ENCODE peak calls at places on chromosome 19, in nine cellular contexts. O, Z, N, W, U, H, I, Q and P are unnamed samples.

GRCh38 chr19:31152906-31153305 is 196.3 kb downstream of the TSHZ3 start:
- DNase-seq in O (no peak), Z (no peak), N (peak), W (no peak), U (no peak), H (no peak), I (no peak), Q (no peak), P (no peak)

GRCh38 chr19:14103310-14103709 is 12.8 kb upstream of the SAMD1 start:
- DNase-seq in O (no peak), Z (no peak), N (no peak), W (no peak), U (no peak), H (no peak), I (no peak), Q (no peak), P (peak)

GRCh38 chr19:30070970-30071632 is 129.1 kb downstream of the URI1 start:
- DNase-seq in O (no peak), Z (no peak), N (no peak), W (no peak), U (no peak), H (peak), I (no peak), Q (no peak), P (no peak)

GRCh38 chr19:42176649-42176989 is 40.9 kb downstream of the DEDD2 start:
- DNase-seq in O (no peak), Z (peak), N (peak), W (peak), U (no peak), H (peak), I (no peak), Q (no peak), P (no peak)

GRCh38 chr19:12665646-12666304 is 767 bp downstream of the MAN2B1 start:
- DNase-seq in O (no peak), Z (no peak), N (peak), W (no peak), U (peak), H (no peak), I (no peak), Q (no peak), P (no peak)

GRCh38 chr19:41223431-41224234 is 4.6 kb downstream of the AXL start:
- DNase-seq in O (peak), Z (peak), N (peak), W (peak), U (no peak), H (no peak), I (peak), Q (peak), P (no peak)

GRCh38 chr19:34265221-34265650 is 10.9 kb downstream of the GARRE1 start:
- DNase-seq in O (no peak), Z (no peak), N (no peak), W (peak), U (no peak), H (no peak), I (no peak), Q (no peak), P (no peak)

GRCh38 chr19:58021541-58022282 is 12.1 kb upstream of the ZSCAN1 start:
- DNase-seq in O (peak), Z (peak), N (peak), W (peak), U (no peak), H (peak), I (no peak), Q (no peak), P (peak)

GRCh38 chr19:8373867-8374813 is 10.2 kb downstream of the ANGPTL4 start:
- DNase-seq in O (no peak), Z (no peak), N (no peak), W (no peak), U (no peak), H (peak), I (no peak), Q (no peak), P (no peak)

GRCh38 chr19:13082192-13083007 is 20.3 kb downstream of the LYL1 start:
- DNase-seq in O (peak), Z (peak), N (peak), W (peak), U (no peak), H (peak), I (peak), Q (no peak), P (no peak)

GRCh38 chr19:46081928-46082727 is 41.3 kb upstream of the IGFL4 start:
- DNase-seq in O (peak), Z (peak), N (peak), W (peak), U (peak), H (peak), I (peak), Q (peak), P (peak)

GRCh38 chr19:55346725-55347441 is 7.2 kb downstream of the KMT5C start:
- DNase-seq in O (no peak), Z (no peak), N (no peak), W (no peak), U (no peak), H (no peak), I (no peak), Q (no peak), P (no peak)

GRCh38 chr19:55347442-55348009 is 7.0 kb downstream of the COX6B2 start:
- DNase-seq in O (no peak), Z (no peak), N (no peak), W (no peak), U (no peak), H (no peak), I (no peak), Q (no peak), P (no peak)

GRCh38 chr19:55345101-55345817 is 5.6 kb downstream of the KMT5C start:
- DNase-seq in O (no peak), Z (no peak), N (no peak), W (no peak), U (no peak), H (no peak), I (no peak), Q (no peak), P (no peak)

GRCh38 chr19:55344444-55344843 is 4.8 kb downstream of the KMT5C start:
- DNase-seq in O (no peak), Z (no peak), N (no peak), W (no peak), U (no peak), H (peak), I (no peak), Q (no peak), P (no peak)

DNA sequence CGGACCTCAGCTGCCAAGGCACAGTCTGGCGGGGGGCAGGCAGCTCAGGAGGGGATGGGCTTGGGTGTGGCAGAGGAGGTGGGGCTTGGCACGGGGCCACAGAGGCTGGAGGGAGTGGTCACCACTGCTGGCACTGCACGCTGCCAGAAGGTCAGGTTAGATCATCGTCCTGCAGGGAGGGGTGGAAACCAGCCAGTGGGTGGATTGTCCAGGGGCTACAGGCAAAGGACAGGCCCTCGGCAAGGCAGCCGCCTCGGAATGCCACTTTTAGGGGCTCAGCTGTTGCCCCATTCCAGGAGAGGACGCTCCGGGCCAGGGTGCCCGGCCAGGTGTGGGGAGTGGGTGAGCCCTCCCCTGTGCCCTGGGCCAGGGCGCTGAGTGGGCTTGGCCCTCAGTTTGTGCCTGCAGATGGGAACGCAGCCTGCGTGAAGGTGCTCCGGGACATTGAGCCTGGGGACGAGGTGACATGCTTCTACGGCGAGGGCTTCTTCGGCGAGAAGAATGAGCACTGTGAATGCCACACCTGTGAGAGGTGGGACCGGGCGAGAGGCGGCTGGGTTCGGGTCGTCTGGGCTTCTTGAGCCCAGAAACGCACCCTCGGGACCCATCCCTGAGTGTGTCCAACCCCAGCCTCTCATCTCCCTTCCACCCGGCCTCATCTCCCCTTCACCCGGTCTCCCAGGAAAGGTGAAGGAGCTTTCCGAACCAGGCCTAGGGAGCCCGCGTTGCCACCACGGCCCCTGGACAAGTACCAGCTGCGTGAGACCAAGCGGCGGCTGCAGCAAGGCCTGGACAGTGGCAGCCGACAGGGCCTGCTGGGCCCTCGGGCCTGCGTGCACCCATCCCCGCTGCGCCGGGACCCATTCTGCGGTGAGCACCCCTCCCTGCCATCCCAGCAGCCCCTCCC is 6.4 kb downstream of the KMT5C start:
- DNase-seq in O (no peak), Z (no peak), N (peak), W (no peak), U (no peak), H (peak), I (no peak), Q (no peak), P (no peak)
- TF ChIP-seq EZH2phosphoT487 in O (no peak), Z (no peak), N (no peak), W (no peak), U (no peak), H (no peak), I (no peak), Q (no peak), P (no peak)

DNA sequence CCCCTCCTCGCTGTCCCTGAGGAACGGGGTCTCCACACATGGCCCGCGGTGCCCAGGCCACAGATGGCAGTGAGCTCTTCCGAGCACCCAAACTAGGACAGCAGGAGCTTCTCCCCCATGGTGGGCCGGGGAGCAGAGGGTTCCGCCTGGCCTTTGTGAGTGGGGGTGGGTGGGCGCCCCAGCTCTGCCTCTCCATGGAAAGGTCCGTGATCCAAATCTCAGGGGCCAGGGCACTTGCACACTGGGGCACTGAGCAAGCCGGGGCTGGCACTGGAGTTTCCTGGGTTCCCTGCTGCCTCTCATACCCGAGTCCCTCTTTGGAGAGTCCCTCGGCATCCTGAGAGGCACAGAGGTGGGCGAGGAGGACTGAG is 2.2 kb upstream of the DIRAS1 start:
- DNase-seq in O (no peak), Z (no peak), N (no peak), W (no peak), U (no peak), H (no peak), I (no peak), Q (no peak), P (no peak)
- TF ChIP-seq EZH2phosphoT487 in O (no peak), Z (no peak), N (no peak), W (no peak), U (no peak), H (no peak), I (no peak), Q (no peak), P (no peak)

GRCh38 chr19:15252398-15253018 is 20.3 kb upstream of the EPHX3 start:
- DNase-seq in O (no peak), Z (peak), N (peak), W (peak), U (no peak), H (no peak), I (no peak), Q (no peak), P (no peak)

GRCh38 chr19:15254547-15254946 is 22.3 kb upstream of the EPHX3 start:
- DNase-seq in O (no peak), Z (no peak), N (no peak), W (no peak), U (no peak), H (no peak), I (no peak), Q (no peak), P (no peak)

GRCh38 chr19:15253076-15253475 is 20.8 kb upstream of the EPHX3 start:
- DNase-seq in O (no peak), Z (no peak), N (no peak), W (no peak), U (no peak), H (no peak), I (no peak), Q (no peak), P (no peak)

GRCh38 chr19:15251749-15252397 is 19.6 kb upstream of the EPHX3 start:
- DNase-seq in O (peak), Z (peak), N (peak), W (peak), U (no peak), H (peak), I (peak), Q (no peak), P (no peak)

GRCh38 chr19:15253513-15253912 is 21.3 kb upstream of the EPHX3 start:
- DNase-seq in O (no peak), Z (no peak), N (no peak), W (no peak), U (no peak), H (no peak), I (no peak), Q (no peak), P (no peak)
- TF ChIP-seq EZH2phosphoT487 in O (no peak), Z (no peak), N (no peak), W (no peak), U (no peak), H (no peak), I (no peak), Q (no peak), P (no peak)

GRCh38 chr19:6963259-6963852 is 57.9 kb downstream of the MBD3L2B start:
- DNase-seq in O (no peak), Z (no peak), N (no peak), W (no peak), U (no peak), H (no peak), I (no peak), Q (no peak), P (no peak)
- TF ChIP-seq EZH2phosphoT487 in O (no peak), Z (no peak), N (no peak), W (no peak), U (no peak), H (no peak), I (no peak), Q (no peak), P (no peak)

GRCh38 chr19:50512112-50512998 is 1.4 kb downstream of the ASPDH start:
- DNase-seq in O (peak), Z (no peak), N (no peak), W (no peak), U (no peak), H (no peak), I (no peak), Q (no peak), P (no peak)

GRCh38 chr19:50512999-50513745 is 541 bp downstream of the ASPDH start:
- DNase-seq in O (no peak), Z (no peak), N (no peak), W (no peak), U (no peak), H (no peak), I (no peak), Q (no peak), P (no peak)

GRCh38 chr19:50514346-50515167 is 844 bp upstream of the ASPDH start:
- DNase-seq in O (no peak), Z (peak), N (no peak), W (no peak), U (no peak), H (peak), I (no peak), Q (no peak), P (no peak)

GRCh38 chr19:50515168-50515561 is 1.5 kb upstream of the ASPDH start:
- DNase-seq in O (no peak), Z (no peak), N (no peak), W (no peak), U (no peak), H (no peak), I (no peak), Q (no peak), P (no peak)

GRCh38 chr19:50513746-50514345 is at the start of gene ASPDH:
- DNase-seq in O (peak), Z (peak), N (no peak), W (no peak), U (no peak), H (peak), I (no peak), Q (no peak), P (no peak)
- TF ChIP-seq EZH2phosphoT487 in O (no peak), Z (no peak), N (no peak), W (no peak), U (no peak), H (no peak), I (no peak), Q (no peak), P (no peak)

GRCh38 chr19:37914908-37915307 is 7.9 kb downstream of the SIPA1L3 start:
- DNase-seq in O (no peak), Z (no peak), N (no peak), W (no peak), U (peak), H (no peak), I (no peak), Q (no peak), P (peak)
- TF ChIP-seq EZH2phosphoT487 in O (no peak), Z (no peak), N (no peak), W (no peak), U (no peak), H (no peak), I (no peak), Q (no peak), P (no peak)

GRCh38 chr19:16002985-16003384 is 54.2 kb downstream of the OR10H4 start:
- DNase-seq in O (no peak), Z (no peak), N (no peak), W (no peak), U (no peak), H (no peak), I (no peak), Q (no peak), P (no peak)

GRCh38 chr19:16000024-16000687 is 51.3 kb downstream of the OR10H4 start:
- DNase-seq in O (no peak), Z (no peak), N (no peak), W (no peak), U (no peak), H (no peak), I (no peak), Q (no peak), P (no peak)

GRCh38 chr19:15998166-15998565 is 49.4 kb downstream of the OR10H4 start:
- DNase-seq in O (no peak), Z (no peak), N (no peak), W (no peak), U (no peak), H (no peak), I (no peak), Q (no peak), P (no peak)

GRCh38 chr19:16002380-16002779 is 53.6 kb downstream of the OR10H4 start:
- DNase-seq in O (no peak), Z (no peak), N (no peak), W (no peak), U (no peak), H (no peak), I (no peak), Q (no peak), P (no peak)

DNA sequence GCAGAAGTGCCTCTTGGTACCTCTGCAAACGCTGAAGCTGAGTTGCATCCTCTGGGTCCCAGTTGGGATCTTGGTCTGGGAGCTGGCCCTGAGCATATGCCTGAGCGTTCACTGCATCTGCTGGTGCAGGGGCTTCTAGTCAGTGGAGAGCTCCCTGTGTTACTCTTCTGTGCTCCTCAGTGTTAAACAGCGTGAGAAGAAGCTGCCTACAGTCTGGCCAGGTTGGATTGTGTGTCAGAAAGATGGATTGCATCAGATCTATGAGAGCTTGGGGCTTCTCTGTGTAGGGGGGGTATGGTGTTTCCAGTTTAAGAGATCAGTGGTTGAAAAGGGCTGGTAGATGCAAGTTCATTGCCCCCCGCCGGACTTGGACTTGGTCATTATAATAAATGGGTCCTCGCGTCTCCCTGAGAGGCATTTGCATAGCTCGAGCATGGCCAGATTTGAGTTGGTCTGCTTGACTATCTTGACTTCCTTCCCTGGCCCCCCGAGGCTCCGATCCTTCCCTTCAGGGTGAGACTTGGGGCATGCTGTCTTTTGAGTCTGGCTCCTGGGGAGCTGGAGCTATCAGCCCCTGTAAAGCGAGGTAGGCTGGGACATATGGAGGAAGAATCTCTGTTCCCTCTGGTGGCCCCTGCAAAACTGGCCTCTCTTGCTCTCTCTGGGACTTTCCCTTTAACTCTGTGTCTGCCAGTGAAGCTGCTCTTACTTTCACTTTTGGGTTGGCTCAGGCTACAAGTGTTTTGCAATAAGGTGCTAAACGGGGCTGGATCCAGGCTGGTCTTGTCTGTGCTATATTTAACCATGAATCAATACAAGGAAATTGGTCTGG is 52.9 kb downstream of the OR10H4 start:
- DNase-seq in O (no peak), Z (no peak), N (peak), W (no peak), U (peak), H (no peak), I (peak), Q (no peak), P (peak)
- TF ChIP-seq EZH2phosphoT487 in O (no peak), Z (no peak), N (no peak), W (no peak), U (no peak), H (no peak), I (no peak), Q (no peak), P (no peak)